ENCODE peak calls at places on chromosomes 4 and X, in ten cellular contexts. Y is naive thymus-derived CD4-positive, alpha-beta T cell; Z is HS-5; D is aorta; I is Right ventricle myocardium inferior; B is H4; O is hypothalamus; R is fibroblast of lung; M is fibroblast of the aortic adventitia; L is AG08396. F is an unnamed sample.

GRCh38 chrX:120660638-120661037 is 30.8 kb upstream of the C1GALT1C1 start:
- DNase-seq in O (no peak), Z (no peak), I (no peak), B (no peak), M (peak), L (no peak), D (no peak), Y (no peak), R (no peak), F (no peak)

GRCh38 chrX:135432453-135432852 is 10.7 kb downstream of the SMIM10L2A start:
- DNase-seq in B (no peak), Z (no peak), I (no peak), O (no peak), M (no peak), R (no peak), D (no peak), Y (no peak), L (no peak), F (no peak)

GRCh38 chr4:74042681-74043080 is 4.2 kb upstream of the CXCL3 start:
- DNase-seq in O (no peak), R (no peak), I (no peak), Z (no peak), Y (no peak), B (no peak), M (no peak), D (no peak), L (no peak), F (no peak)

GRCh38 chrX:40314070-40314469 is 216.3 kb upstream of the BCOR start:
- DNase-seq in O (no peak), M (no peak), Z (no peak), I (no peak), R (no peak), Y (no peak), B (no peak), D (no peak), L (no peak), F (no peak)

GRCh38 chr4:2804973-2805501 is 12.2 kb downstream of the SH3BP2 start:
- DNase-seq in B (no peak), L (no peak), Y (no peak), O (no peak), Z (no peak), M (no peak), D (no peak), R (no peak), I (peak), F (no peak)

GRCh38 chr4:163540977-163541376 is 46.5 kb downstream of the TMA16 start:
- DNase-seq in M (peak), Y (no peak), I (no peak), L (peak), D (peak), Z (no peak), B (peak), R (peak), O (no peak), F (no peak)

GRCh38 chr4:4761128-4761991 is 98.1 kb upstream of the MSX1 start:
- DNase-seq in I (no peak), Z (no peak), O (no peak), M (no peak), R (no peak), D (no peak), B (no peak), Y (no peak), L (no peak), F (no peak)

GRCh38 chr4:118154643-118155042 is 120.4 kb downstream of the NDST3 start:
- DNase-seq in B (no peak), I (no peak), L (no peak), R (peak), O (no peak), D (no peak), M (no peak), Y (no peak), Z (no peak), F (no peak)

GRCh38 chr4:134200811-134201215 is 776 bp downstream of the PABPC4L start:
- DNase-seq in M (no peak), B (no peak), I (no peak), R (no peak), Y (no peak), O (no peak), D (peak), Z (no peak), L (peak), F (no peak)

GRCh38 chr4:7806080-7806630 is 133.5 kb downstream of the AFAP1 start:
- DNase-seq in I (peak), R (peak), Y (no peak), B (no peak), O (no peak), M (peak), L (no peak), D (peak), Z (no peak), F (no peak)

GRCh38 chrX:25034889-25035288 is 19.1 kb upstream of the ARX start:
- DNase-seq in R (peak), L (no peak), D (no peak), B (peak), Z (no peak), I (no peak), M (no peak), Y (no peak), O (no peak), F (no peak)

GRCh38 chr4:137124278-137124932 is 407.9 kb downstream of the PCDH18 start:
- DNase-seq in D (no peak), I (no peak), L (peak), R (peak), B (peak), O (no peak), M (peak), Z (peak), Y (no peak), F (no peak)

F was measured in progenitor cell of endocrine pancreas.